ENCODE peak calls at places on chromosomes 6 and 20, in six cellular contexts. L, U, C, O, W and S are unnamed samples.

GRCh38 chr20:11270566-11270965 is 596.8 kb upstream of the JAG1 start:
- DNase-seq in W (no peak), O (no peak), U (no peak), L (no peak), C (no peak), S (no peak)

GRCh38 chr6:31639449-31639861 is 13.0 kb downstream of the BAG6 start:
- DNase-seq in C (no peak), U (no peak), O (no peak), W (no peak), L (no peak), S (no peak)

GRCh38 chr6:90397929-90398674 is 101.5 kb upstream of the BACH2 start:
- DNase-seq in O (no peak), C (peak; percentile 41), U (no peak), L (peak; percentile 26), W (no peak), S (no peak)

GRCh38 chr20:8156603-8157079 is 24.6 kb downstream of the PLCB1 start:
- DNase-seq in O (peak; percentile 90), L (no peak), U (peak; percentile 31), C (no peak), W (no peak), S (no peak)

GRCh38 chr6:19968201-19968600 is 131.0 kb downstream of the ID4 start:
- DNase-seq in W (no peak), U (no peak), L (no peak), C (peak; percentile 40), O (no peak), S (no peak)

GRCh38 chr20:33909331-33909921 is 84.3 kb upstream of the RALY start:
- DNase-seq in U (peak; percentile 12), L (no peak), W (no peak), C (no peak), O (peak; percentile 99), S (no peak)

GRCh38 chr6:43428874-43429273 is 1.5 kb downstream of the ABCC10 start:
- DNase-seq in W (no peak), C (no peak), L (no peak), O (no peak), U (no peak), S (no peak)

GRCh38 chr6:2498224-2498623 is 252.5 kb downstream of the MYLK4 start:
- DNase-seq in C (no peak), W (no peak), O (no peak), L (no peak), U (no peak), S (no peak)

GRCh38 chr20:25683050-25683449 is 13.6 kb downstream of the ZNF337 start:
- DNase-seq in L (no peak), U (no peak), W (no peak), C (no peak), O (no peak), S (no peak)

GRCh38 chr6:117829594-117830319 is 77.3 kb upstream of the SLC35F1 start:
- DNase-seq in W (peak; percentile 17), U (peak; percentile 51), C (peak; percentile 19), O (peak; percentile 44), L (peak; percentile 27), S (no peak)

GRCh38 chr20:10522328-10522727 is 87.2 kb downstream of the SLX4IP start:
- DNase-seq in W (no peak), L (no peak), O (no peak), C (no peak), U (no peak), S (no peak)

GRCh38 chr6:27873101-27874030 is 38.8 kb downstream of the OR2B2 start:
- DNase-seq in U (no peak), L (peak; percentile 68), C (no peak), W (no peak), O (no peak), S (no peak)

GRCh38 chr6:154882107-154882506 is 113.0 kb upstream of the TIAM2 start:
- DNase-seq in C (no peak), L (no peak), O (no peak), U (no peak), W (no peak), S (peak; percentile 41)

GRCh38 chr6:150228067-150228733 is 85.4 kb downstream of the PPP1R14C start:
- DNase-seq in L (no peak), W (no peak), U (no peak), O (no peak), C (no peak), S (no peak)

GRCh38 chr20:63738687-63739128 is 868 bp upstream of the SLC2A4RG start:
- DNase-seq in C (peak; percentile 67), U (no peak), O (peak; percentile 71), W (no peak), L (peak; percentile 78), S (no peak)

GRCh38 chr6:43748765-43749164 is 21.2 kb upstream of the VEGFA start:
- DNase-seq in L (no peak), C (no peak), U (no peak), O (no peak), W (no peak), S (no peak)

GRCh38 chr20:5535211-5535756 is 214.9 kb upstream of the SHLD1 start:
- DNase-seq in C (peak; percentile 48), L (no peak), W (no peak), O (peak; percentile 78), U (no peak), S (no peak)

GRCh38 chr20:40980106-40980827 is 48.4 kb upstream of the TOP1 start:
- DNase-seq in W (no peak), O (no peak), U (no peak), C (no peak), L (no peak), S (no peak)

GRCh38 chr20:49320460-49320859 is 42.6 kb upstream of the ZNFX1 start:
- DNase-seq in U (peak; percentile 50), C (no peak), L (peak; percentile 55), O (peak; percentile 47), W (no peak), S (peak; percentile 59)

GRCh38 chr20:10239954-10240353 is 21.3 kb downstream of the SNAP25 start:
- DNase-seq in C (no peak), W (no peak), O (peak; percentile 58), L (no peak), U (no peak), S (no peak)

GRCh38 chr6:166515072-166515810 is 71.2 kb downstream of the RAMACL start:
- DNase-seq in W (no peak), U (peak; percentile 55), C (peak; percentile 22), L (no peak), O (peak; percentile 14), S (no peak)

DNA sequence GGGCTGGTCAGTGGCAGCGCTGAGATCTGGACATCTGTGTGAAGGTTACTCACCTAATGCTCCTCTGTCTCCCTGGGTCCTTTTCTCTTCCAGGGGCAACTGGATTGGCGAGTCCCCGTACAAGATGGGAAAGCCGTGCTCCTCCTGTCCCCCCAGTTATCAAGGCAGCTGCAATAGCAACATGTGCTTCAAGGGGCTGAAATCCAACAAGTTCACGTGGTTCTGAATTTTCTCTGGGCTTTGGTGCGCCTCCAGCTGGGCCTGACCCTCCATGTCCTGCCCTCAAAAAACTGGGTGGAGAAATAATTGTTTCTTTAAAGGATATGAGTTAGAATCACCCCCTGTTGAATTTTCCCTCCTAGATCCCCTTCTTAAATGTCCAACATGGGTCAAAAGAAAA is 4.9 kb upstream of the HNF4A start:
- DNase-seq in U (no peak), W (no peak), O (no peak), C (no peak), L (no peak), S (no peak)
- TF ChIP-seq JUND in U (no peak), W (no peak), O (no peak), C (no peak), L (no peak), S (no peak)

GRCh38 chr6:113645576-113645970 is 211.6 kb upstream of the MARCKS start:
- DNase-seq in C (no peak), L (no peak), W (no peak), O (peak; percentile 62), U (no peak), S (no peak)

GRCh38 chr6:113645986-113646385 is 211.2 kb upstream of the MARCKS start:
- DNase-seq in C (no peak), U (no peak), L (no peak), W (no peak), O (no peak), S (no peak)

GRCh38 chr6:113642714-113643442 is 214.3 kb upstream of the MARCKS start:
- DNase-seq in W (no peak), O (peak; percentile 100), U (no peak), L (peak; percentile 52), C (peak; percentile 19), S (no peak)

GRCh38 chr6:113646701-113647100 is 210.4 kb upstream of the MARCKS start:
- DNase-seq in C (no peak), W (no peak), O (no peak), U (no peak), L (no peak), S (no peak)

GRCh38 chr6:113644861-113645575 is 212.1 kb upstream of the MARCKS start:
- DNase-seq in U (peak; percentile 40), L (no peak), W (no peak), O (peak; percentile 31), C (no peak), S (no peak)
- TF ChIP-seq JUND in U (peak; percentile 45), L (peak; percentile 35), W (no peak), O (no peak), C (no peak), S (no peak)

DNA sequence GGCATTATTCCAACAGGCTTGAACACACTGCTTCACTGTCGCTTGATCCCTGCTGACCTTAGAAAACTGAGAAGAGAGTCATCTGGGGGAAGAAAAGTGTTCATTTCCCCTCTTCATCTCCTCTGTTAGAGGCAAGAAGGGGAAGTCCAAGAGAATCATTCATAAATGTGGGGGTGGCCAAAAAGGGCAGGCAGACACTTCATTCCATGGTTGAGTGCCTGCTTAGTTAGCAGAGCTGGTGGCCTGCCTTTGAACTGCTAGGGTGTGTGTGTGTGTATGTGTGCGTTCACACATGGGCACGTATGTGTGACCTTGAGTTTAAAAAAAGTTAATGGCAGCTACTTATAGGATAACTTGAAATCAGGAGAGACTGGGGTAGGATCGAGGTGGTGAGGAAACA is 39.4 kb upstream of the RFPL4B start:
- DNase-seq in O (no peak), W (no peak), U (no peak), C (no peak), L (no peak), S (no peak)
- TF ChIP-seq JUND in O (no peak), W (no peak), U (no peak), C (no peak), L (no peak), S (no peak)

GRCh38 chr6:91704531-91704930 is 1117.7 kb upstream of the MAP3K7 start:
- DNase-seq in O (no peak), U (no peak), W (no peak), L (no peak), C (no peak), S (no peak)

GRCh38 chr6:91705646-91706045 is 1118.8 kb upstream of the MAP3K7 start:
- DNase-seq in U (no peak), W (no peak), L (no peak), O (no peak), C (no peak), S (no peak)

GRCh38 chr6:91711518-91711917 is 1124.6 kb upstream of the MAP3K7 start:
- DNase-seq in L (no peak), U (no peak), C (no peak), W (no peak), O (no peak), S (no peak)

GRCh38 chr6:91710356-91710755 is 1123.5 kb upstream of the MAP3K7 start:
- DNase-seq in C (no peak), U (no peak), L (peak; percentile 0), W (no peak), O (no peak), S (no peak)

DNA sequence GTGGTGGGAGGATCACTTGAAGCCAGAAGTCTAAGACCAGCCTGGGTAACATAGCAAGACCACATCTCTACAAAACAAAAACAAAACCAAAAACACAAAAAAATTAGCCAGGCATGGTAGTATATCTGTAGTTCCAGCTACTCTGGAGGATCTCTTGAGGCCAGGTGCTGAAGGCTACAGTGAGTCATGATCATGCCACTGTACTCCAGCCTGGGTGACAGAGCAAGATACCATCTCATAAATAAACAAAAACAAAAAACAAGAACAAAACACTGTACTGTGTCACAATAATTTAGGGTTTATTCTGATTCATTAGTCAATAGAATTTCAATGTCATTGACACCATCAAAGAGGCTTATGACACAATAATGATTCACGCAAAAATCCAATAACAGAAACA is 1121.7 kb upstream of the MAP3K7 start:
- DNase-seq in O (no peak), W (no peak), U (no peak), C (no peak), L (no peak), S (no peak)
- TF ChIP-seq JUND in O (no peak), W (no peak), U (no peak), C (no peak), L (no peak), S (no peak)